ENCODE peak calls at places on chromosomes 6 and 20, in seven cellular contexts. M, O, H, T, V, Z and P are unnamed samples. For H3K4me1 and H3K36me3, the result is how much of the 10 kb centered on the place peaks cover.

GRCh38 chr6:39772559-39773283 is 19.5 kb upstream of the DAAM2 start:
- DNase-seq in V (no peak), M (no peak), T (no peak), H (peak), Z (no peak), O (no peak), P (no peak)

GRCh38 chr20:41275181-41275793 is 42.2 kb downstream of the ZHX3 start:
- DNase-seq in O (no peak), T (no peak), V (no peak), H (peak), Z (no peak), M (no peak), P (no peak)

GRCh38 chr20:49620364-49621240 is 52.7 kb upstream of the PTGIS start:
- DNase-seq in V (no peak), Z (no peak), O (no peak), M (no peak), H (no peak), T (no peak), P (no peak)

GRCh38 chr20:38997622-38998021 is 35.5 kb downstream of the DHX35 start:
- DNase-seq in T (no peak), V (no peak), Z (no peak), M (no peak), O (no peak), H (no peak), P (no peak)

GRCh38 chr20:54499111-54499510 is 23.7 kb downstream of the DOK5 start:
- DNase-seq in V (no peak), O (no peak), H (no peak), M (no peak), Z (no peak), T (no peak), P (no peak)

GRCh38 chr6:68196645-68197044 is 438.4 kb upstream of the ADGRB3 start:
- DNase-seq in O (no peak), V (no peak), M (no peak), T (no peak), Z (no peak), H (no peak), P (no peak)

GRCh38 chr6:19472168-19472567 is 365.0 kb upstream of the ID4 start:
- DNase-seq in V (no peak), O (no peak), M (no peak), Z (no peak), H (peak), T (no peak), P (no peak)

GRCh38 chr6:89069536-89070163 is 10.9 kb upstream of the PNRC1 start:
- DNase-seq in V (no peak), O (no peak), M (no peak), T (no peak), H (no peak), Z (no peak), P (no peak)

GRCh38 chr6:69064226-69064625 is 429.1 kb downstream of the ADGRB3 start:
- DNase-seq in T (no peak), O (no peak), Z (no peak), M (no peak), H (no peak), V (no peak), P (no peak)

GRCh38 chr6:134706806-134707205 is 243.1 kb downstream of the ALDH8A1 start:
- DNase-seq in T (no peak), H (peak), M (no peak), O (no peak), V (no peak), Z (no peak), P (no peak)

DNA sequence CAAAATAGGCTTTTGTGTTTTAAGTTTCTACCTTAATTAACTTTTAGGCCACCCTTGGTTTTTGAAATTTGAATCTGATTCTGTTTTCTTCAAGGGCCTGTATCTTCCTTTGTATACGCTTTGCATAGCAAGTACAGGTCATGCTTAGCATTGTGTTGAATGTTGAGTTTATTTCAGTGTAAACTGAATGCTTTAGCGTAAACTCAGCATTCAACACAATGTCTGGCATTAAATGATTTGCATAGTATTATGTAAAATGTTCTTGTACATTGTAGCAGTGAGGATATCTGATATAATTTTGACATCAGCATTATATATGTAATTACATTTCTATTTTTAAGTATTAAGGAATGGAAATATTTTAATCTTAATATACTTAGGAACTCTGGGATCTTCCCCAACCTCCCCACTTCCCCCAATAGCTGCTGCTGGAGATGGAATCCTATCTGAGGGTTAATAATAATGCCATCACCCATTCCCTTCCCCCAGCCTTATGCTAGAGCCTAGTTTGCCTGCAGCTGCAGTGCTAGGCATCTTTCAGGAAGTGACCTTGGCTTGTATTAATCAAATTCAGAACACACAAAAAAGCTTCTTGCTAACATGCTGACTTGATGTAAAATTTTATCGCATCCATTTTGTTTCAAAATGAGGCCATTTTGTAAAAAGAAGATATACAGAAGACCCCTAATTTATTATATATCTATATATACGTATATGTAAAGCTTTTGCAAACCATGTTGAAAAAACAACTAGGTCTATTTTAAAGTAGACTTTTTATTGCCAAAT is 73.1 kb downstream of the NCOA3 start:
- DNase-seq in M (no peak), O (no peak), V (no peak), T (no peak), Z (no peak), H (peak), P (no peak)
- H3K4me1 ChIP-seq in M (under half), O (under half), V (half or more), T (half or more), Z (half or more), H (under half), P (half or more)

GRCh38 chr20:62160253-62160652 is 16.7 kb downstream of the SS18L1 start:
- DNase-seq in T (no peak), Z (no peak), H (no peak), M (no peak), O (no peak), V (no peak), P (no peak)

GRCh38 chr20:62161347-62161746 is 17.8 kb downstream of the SS18L1 start:
- DNase-seq in Z (no peak), V (no peak), T (no peak), O (no peak), M (no peak), H (peak), P (no peak)

GRCh38 chr20:62159052-62159451 is 15.5 kb downstream of the SS18L1 start:
- DNase-seq in O (no peak), T (peak), M (no peak), H (no peak), V (no peak), Z (no peak), P (no peak)

GRCh38 chr20:62159835-62160234 is 16.3 kb downstream of the SS18L1 start:
- DNase-seq in Z (no peak), M (no peak), T (peak), O (no peak), H (peak), V (no peak), P (no peak)

GRCh38 chr20:62160876-62161275 is 17.3 kb downstream of the SS18L1 start:
- DNase-seq in M (no peak), O (no peak), H (no peak), Z (no peak), V (no peak), T (peak), P (no peak)
- H3K36me3 ChIP-seq in M (under half), O (half or more), H (under half), Z (half or more), V (half or more), T (half or more), P (under half)

DNA sequence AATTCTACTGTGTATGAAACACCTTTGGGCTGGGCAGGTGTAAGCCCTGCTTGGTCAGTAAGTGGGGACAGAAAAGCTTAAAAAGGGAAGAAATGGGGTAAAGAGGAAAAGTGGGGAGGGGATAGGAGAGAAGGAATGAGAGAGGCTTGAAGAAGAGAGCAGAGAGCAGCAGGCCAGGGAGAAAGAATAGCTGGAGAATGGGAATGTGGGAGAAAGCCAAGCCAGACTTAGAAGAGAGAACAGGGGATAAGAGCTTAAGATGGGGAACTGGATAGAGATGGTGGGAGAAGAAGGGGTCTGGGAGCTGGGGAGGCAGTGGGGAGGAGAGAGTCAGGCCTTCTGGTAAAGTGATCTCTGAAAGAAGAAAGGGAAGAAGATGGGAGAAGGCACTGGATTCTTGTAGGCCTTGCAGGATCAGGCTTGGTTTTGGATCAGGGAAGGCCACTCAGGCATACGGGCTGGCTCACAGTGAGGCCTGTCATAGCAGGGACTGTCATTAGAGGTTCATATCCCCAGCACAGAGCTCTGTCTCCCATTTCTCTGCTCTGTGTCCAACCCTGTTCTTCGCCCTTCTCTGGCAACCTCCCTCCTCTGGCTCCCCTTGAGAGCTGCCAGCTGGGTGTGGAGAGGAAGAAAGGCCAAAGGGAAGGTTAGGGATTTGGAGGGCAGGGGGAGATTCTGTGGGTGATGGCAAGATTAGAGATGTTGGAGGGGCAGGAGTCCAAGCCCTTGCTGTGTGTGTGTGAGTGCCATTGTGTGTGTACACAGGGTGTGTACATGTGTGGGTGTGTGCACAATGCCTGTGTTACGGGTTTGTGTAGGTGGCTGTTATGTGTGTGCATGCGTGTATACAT is 9.3 kb downstream of the SYNGAP1 start:
- DNase-seq in H (no peak), M (no peak), T (no peak), V (no peak), O (no peak), Z (no peak), P (no peak)
- TF ChIP-seq CTCF in H (no peak), M (no peak), T (no peak), V (no peak), O (no peak), Z (no peak), P (no peak)

DNA sequence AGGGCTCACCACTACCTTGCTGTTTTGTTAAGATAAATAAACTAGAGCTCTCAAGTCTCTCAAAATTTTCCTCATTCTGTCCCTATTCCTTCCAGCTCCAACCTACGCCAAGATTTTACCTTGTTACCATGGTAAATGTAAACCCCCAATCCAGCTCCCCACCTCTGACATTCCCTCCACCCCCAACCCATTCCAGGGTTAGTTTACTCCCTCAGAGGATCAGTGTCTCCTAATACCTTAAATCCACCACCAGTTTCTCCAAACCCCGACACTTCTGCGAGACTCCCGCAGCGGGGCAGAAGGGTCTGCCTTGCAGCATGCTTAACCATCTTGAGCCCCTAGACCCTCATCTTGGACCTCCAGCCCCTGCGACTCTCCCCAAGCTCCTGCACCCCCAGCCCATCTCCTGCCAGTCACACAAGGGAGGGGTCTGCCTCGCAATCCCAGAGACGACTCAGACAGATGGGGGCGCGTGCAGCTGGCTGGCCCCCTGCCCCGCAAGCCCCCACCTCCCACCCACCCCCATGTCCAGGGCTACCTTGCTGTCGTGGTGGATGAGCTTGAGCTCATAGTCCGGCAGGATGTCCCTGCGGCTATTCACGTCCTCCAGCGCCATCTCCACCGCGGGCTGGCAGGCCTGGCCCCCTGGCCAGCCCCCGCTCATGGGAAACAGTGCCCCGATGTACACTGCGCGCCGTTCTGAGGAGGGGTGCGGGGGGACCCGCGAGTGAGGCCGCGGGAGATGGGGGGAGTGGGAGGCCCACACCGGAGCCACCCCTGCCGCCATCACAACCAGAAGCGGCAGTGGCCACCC is 5.8 kb downstream of the GABBR1 start:
- DNase-seq in Z (no peak), V (no peak), H (no peak), O (no peak), M (peak), T (peak), P (no peak)
- H3K4me1 ChIP-seq in Z (under half), V (under half), H (under half), O (under half), M (under half), T (under half), P (under half)

DNA sequence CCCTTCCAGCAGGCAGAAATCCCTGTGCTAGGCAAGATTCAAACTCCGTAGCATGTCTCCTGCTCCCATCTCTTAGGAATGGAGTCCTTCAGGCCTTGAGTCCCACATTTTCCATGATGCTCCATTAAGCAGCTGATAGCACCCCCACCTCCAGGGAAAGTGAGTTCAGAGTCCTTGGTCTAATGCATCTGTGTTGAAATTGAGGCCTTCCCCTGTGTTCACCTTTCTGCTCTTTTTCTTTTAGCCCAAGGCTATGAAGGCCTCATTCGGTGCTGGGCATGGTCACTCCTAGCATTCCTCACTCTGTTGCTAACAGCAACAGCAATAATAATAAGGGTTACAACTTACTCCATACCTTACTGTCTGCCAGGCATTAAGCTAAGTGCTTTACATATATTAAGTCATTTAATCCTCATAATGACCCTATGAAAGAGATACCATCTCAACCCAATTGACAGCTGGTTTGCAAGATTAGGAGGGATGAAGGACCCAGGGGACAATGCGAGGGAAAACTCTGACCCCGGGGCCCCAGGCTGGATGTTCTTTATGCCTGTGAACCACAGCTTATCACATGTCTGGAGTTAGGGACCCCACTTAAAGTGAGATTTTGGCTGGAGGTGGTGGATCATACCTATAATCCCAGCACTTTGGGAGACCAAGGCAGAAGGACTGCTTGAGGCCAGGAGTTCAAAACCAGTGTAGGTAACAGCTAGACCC is 17.5 kb upstream of the PANK2 start:
- DNase-seq in T (no peak), M (no peak), O (no peak), H (no peak), V (no peak), Z (no peak), P (no peak)
- H3K36me3 ChIP-seq in T (half or more), M (under half), O (under half), H (under half), V (half or more), Z (half or more), P (under half)